ENCODE peak calls at places on chromosomes 5 and 9, in six cellular contexts. P, A, F, G, U and I are unnamed samples.

GRCh38 chr9:107613314-107613713 is 123.7 kb upstream of the KLF4 start:
- DNase-seq in A (no peak), U (no peak), P (no peak), G (no peak), F (peak; percentile 45), I (no peak)

GRCh38 chr5:176996780-176997179 is 9.8 kb downstream of the UIMC1 start:
- DNase-seq in F (no peak), U (no peak), G (no peak), A (no peak), P (peak; percentile 48), I (no peak)

GRCh38 chr5:411728-412127 is 31.2 kb upstream of the EXOC3 start:
- DNase-seq in A (no peak), P (no peak), U (no peak), F (no peak), G (no peak), I (no peak)

GRCh38 chr9:33329117-33329563 is 38.8 kb downstream of the NFX1 start:
- DNase-seq in A (peak; percentile 98), P (peak; percentile 100), G (no peak), U (no peak), F (peak; percentile 75), I (peak; percentile 85)

GRCh38 chr5:139863361-139863760 is 67.8 kb downstream of the PSD2 start:
- DNase-seq in A (no peak), P (peak; percentile 50), G (no peak), U (no peak), F (no peak), I (no peak)

GRCh38 chr9:94142353-94142752 is 58.1 kb downstream of the PTPDC1 start:
- DNase-seq in A (no peak), F (no peak), P (no peak), G (no peak), U (no peak), I (no peak)

GRCh38 chr5:79511945-79512493 is 1.9 kb downstream of the HOMER1 start:
- DNase-seq in U (no peak), A (no peak), F (no peak), P (no peak), G (no peak), I (no peak)

GRCh38 chr5:39876146-39876545 is 451.4 kb upstream of the DAB2 start:
- DNase-seq in F (no peak), P (no peak), G (no peak), A (no peak), U (no peak), I (no peak)

GRCh38 chr5:8825161-8825757 is 720.6 kb downstream of the SEMA5A start:
- DNase-seq in A (peak; percentile 72), U (no peak), F (no peak), G (no peak), P (peak; percentile 23), I (peak; percentile 38)

GRCh38 chr5:138946831-138947560 is 71.9 kb upstream of the LRRTM2 start:
- DNase-seq in F (no peak), A (no peak), U (no peak), P (no peak), G (no peak), I (no peak)

GRCh38 chr5:78550891-78551290 is 97.7 kb downstream of the LHFPL2 start:
- DNase-seq in U (no peak), A (no peak), F (no peak), G (no peak), P (no peak), I (no peak)

GRCh38 chr9:89009049-89009840 is 18.0 kb downstream of the S1PR3 start:
- DNase-seq in P (no peak), G (no peak), U (no peak), A (no peak), F (no peak), I (no peak)

GRCh38 chr5:149265559-149265958 is 6.1 kb upstream of the AFAP1L1 start:
- DNase-seq in U (no peak), A (peak; percentile 75), G (no peak), F (peak; percentile 16), P (peak; percentile 55), I (peak; percentile 38)

GRCh38 chr5:98341038-98341710 is 432.3 kb upstream of the RGMB start:
- DNase-seq in P (peak; percentile 68), F (no peak), A (no peak), U (no peak), G (no peak), I (peak; percentile 90)

GRCh38 chr5:31781772-31782171 is 142.8 kb downstream of the PDZD2 start:
- DNase-seq in P (peak; percentile 53), U (no peak), A (peak; percentile 11), G (no peak), F (no peak), I (no peak)

GRCh38 chr5:150627731-150628545 is 12.5 kb upstream of the SYNPO start:
- DNase-seq in G (no peak), A (no peak), U (no peak), F (no peak), P (no peak), I (no peak)

GRCh38 chr5:154753792-154754191 is 1.4 kb upstream of the LARP1 start:
- DNase-seq in P (peak; percentile 56), A (no peak), U (no peak), F (peak; percentile 64), G (no peak), I (peak; percentile 86)

GRCh38 chr9:100515578-100516494 is 42.9 kb downstream of the TMEFF1 start:
- DNase-seq in F (peak; percentile 40), P (peak; percentile 29), G (no peak), A (no peak), U (no peak), I (no peak)

GRCh38 chr5:115778417-115778816 is 38.0 kb downstream of the CDO1 start:
- DNase-seq in U (no peak), A (no peak), P (no peak), F (no peak), G (no peak), I (peak; percentile 31)

GRCh38 chr5:8176101-8176693 is 307.2 kb downstream of the MTRR start:
- DNase-seq in U (no peak), F (peak; percentile 56), A (no peak), P (no peak), G (no peak), I (peak; percentile 2)

GRCh38 chr5:136143312-136143711 is 10.7 kb downstream of the SMAD5 start:
- DNase-seq in U (no peak), A (no peak), F (no peak), G (no peak), P (no peak), I (no peak)

GRCh38 chr9:135744333-135745070 is 42.5 kb downstream of the KCNT1 start:
- DNase-seq in A (no peak), F (no peak), P (no peak), U (no peak), G (no peak), I (no peak)

GRCh38 chr9:35930521-35930920 is 21.2 kb downstream of the SPAAR start:
- DNase-seq in A (no peak), F (no peak), P (no peak), U (no peak), G (no peak), I (no peak)

GRCh38 chr5:2758632-2759031 is 7.2 kb upstream of the IRX2 start:
- DNase-seq in P (peak; percentile 91), G (no peak), U (no peak), F (no peak), A (no peak), I (no peak)
- H3K27me3 ChIP-seq in P (no peaks in the 10 kb centered on the region), G (peaks cover 2% of the 10 kb centered on the region), U (no peaks in the 10 kb centered on the region), F (peaks cover 58% of the 10 kb centered on the region), A (no peaks in the 10 kb centered on the region), I (peaks cover 31% of the 10 kb centered on the region)

GRCh38 chr9:90919883-90920282 is 118.3 kb downstream of the SYK start:
- DNase-seq in F (no peak), P (no peak), A (no peak), U (no peak), G (no peak), I (no peak)

GRCh38 chr9:90914196-90914595 is 112.6 kb downstream of the SYK start:
- DNase-seq in P (no peak), F (no peak), G (no peak), A (no peak), U (no peak), I (no peak)

GRCh38 chr9:90914868-90915483 is 113.4 kb downstream of the SYK start:
- DNase-seq in F (peak; percentile 89), A (peak; percentile 80), P (peak; percentile 75), U (peak; percentile 60), G (peak; percentile 58), I (peak; percentile 49)

GRCh38 chr9:90916147-90916734 is 114.6 kb downstream of the SYK start:
- DNase-seq in U (no peak), G (no peak), P (peak; percentile 80), F (no peak), A (peak; percentile 14), I (no peak)

GRCh38 chr9:90915693-90916092 is 114.1 kb downstream of the SYK start:
- DNase-seq in F (peak; percentile 46), A (peak; percentile 33), G (no peak), P (no peak), U (no peak), I (peak; percentile 44)
- TF ChIP-seq CTCF in F (peak; percentile 31), A (peak; percentile 48), G (no peak), P (peak; percentile 29), U (peak; percentile 56), I (peak; percentile 74)

GRCh38 chr5:51376504-51376903 is 6.7 kb upstream of the ISL1 start:
- DNase-seq in F (no peak), U (no peak), A (no peak), P (no peak), G (no peak), I (no peak)

GRCh38 chr5:51378778-51379652 is 4.2 kb upstream of the ISL1 start:
- DNase-seq in U (no peak), G (no peak), P (no peak), A (peak; percentile 41), F (no peak), I (no peak)

GRCh38 chr5:51378061-51378409 is 5.2 kb upstream of the ISL1 start:
- DNase-seq in G (no peak), P (no peak), U (no peak), A (no peak), F (no peak), I (no peak)

GRCh38 chr5:51378415-51378777 is 4.9 kb upstream of the ISL1 start:
- DNase-seq in G (no peak), F (peak; percentile 56), U (no peak), P (no peak), A (no peak), I (no peak)

GRCh38 chr5:51377151-51378060 is 5.8 kb upstream of the ISL1 start:
- DNase-seq in P (no peak), U (no peak), F (no peak), A (no peak), G (no peak), I (no peak)
- H3K27me3 ChIP-seq in P (no peaks in the 10 kb centered on the region), U (peaks cover 4% of the 10 kb centered on the region), F (peaks cover 59% of the 10 kb centered on the region), A (no peaks in the 10 kb centered on the region), G (peaks cover 11% of the 10 kb centered on the region), I (peaks cover 37% of the 10 kb centered on the region)

GRCh38 chr9:120441446-120442279 is 138.3 kb downstream of the CDK5RAP2 start:
- DNase-seq in G (no peak), U (no peak), A (no peak), P (peak; percentile 57), F (peak; percentile 33), I (peak; percentile 96)

GRCh38 chr9:120440791-120441190 is 139.2 kb downstream of the CDK5RAP2 start:
- DNase-seq in A (no peak), F (no peak), U (no peak), P (peak; percentile 16), G (no peak), I (no peak)

GRCh38 chr9:120438111-120438510 is 141.9 kb downstream of the CDK5RAP2 start:
- DNase-seq in G (no peak), P (peak; percentile 61), U (no peak), F (no peak), A (peak; percentile 14), I (no peak)

GRCh38 chr9:120436937-120437592 is 142.9 kb downstream of the CDK5RAP2 start:
- DNase-seq in U (no peak), A (no peak), F (no peak), P (no peak), G (no peak), I (no peak)

GRCh38 chr9:120439147-120439546 is 140.8 kb downstream of the CDK5RAP2 start:
- DNase-seq in G (no peak), U (peak; percentile 5), F (peak; percentile 28), A (peak; percentile 37), P (no peak), I (no peak)
- TF ChIP-seq CTCF in G (peak; percentile 31), U (peak; percentile 44), F (peak; percentile 32), A (peak; percentile 63), P (peak; percentile 45), I (peak; percentile 83)